ENCODE peak calls at places on chromosome 19, in eight cellular contexts. Q is astrocyte, J is BE2C, Y is fibroblast of lung, X is Panc1, V is GM23338, U is hepatocyte, B is H9. G is an unnamed sample.

GRCh38 chr19:47158879-47159509 is 28.4 kb downstream of the SAE1 start:
- DNase-seq in Q (peak), J (no peak), Y (no peak), X (no peak), V (no peak), U (no peak), B (no peak), G (no peak)

GRCh38 chr19:27962260-27962659 is 1250.7 kb downstream of the UQCRFS1 start:
- DNase-seq in Q (peak), J (no peak), Y (no peak), X (no peak), V (peak), U (no peak), B (no peak), G (no peak)

GRCh38 chr19:51799311-51799997 is 4.5 kb downstream of the FPR3 start:
- DNase-seq in Q (peak), J (peak), Y (peak), X (no peak), V (no peak), U (peak), B (no peak), G (no peak)

GRCh38 chr19:30675086-30675485 is 302.9 kb downstream of the ZNF536 start:
- DNase-seq in Q (no peak), J (no peak), Y (no peak), X (no peak), V (no peak), U (no peak), B (no peak), G (no peak)

GRCh38 chr19:33271246-33272021 is 30.9 kb downstream of the CEBPA start:
- DNase-seq in Q (no peak), J (no peak), Y (no peak), X (no peak), V (no peak), U (no peak), B (no peak), G (no peak)

GRCh38 chr19:11138659-11139526 is 16.7 kb downstream of the SPC24 start:
- DNase-seq in Q (peak), J (peak), Y (peak), X (no peak), V (peak), U (peak), B (peak), G (peak)

GRCh38 chr19:34350161-34350561 is 14.8 kb upstream of the GPI start:
- DNase-seq in Q (no peak), J (no peak), Y (no peak), X (no peak), V (no peak), U (no peak), B (no peak), G (no peak)

GRCh38 chr19:19654441-19654840 is 9.0 kb downstream of the ATP13A1 start:
- DNase-seq in Q (no peak), J (no peak), Y (no peak), X (no peak), V (no peak), U (no peak), B (no peak), G (no peak)

GRCh38 chr19:13243971-13244370 is 93.8 kb downstream of the IER2 start:
- DNase-seq in Q (no peak), J (no peak), Y (no peak), X (no peak), V (no peak), U (no peak), B (no peak), G (peak)

GRCh38 chr19:6772866-6773322 is 386 bp downstream of the VAV1 start:
- DNase-seq in Q (no peak), J (no peak), Y (no peak), X (no peak), V (no peak), U (no peak), B (no peak), G (no peak)

GRCh38 chr19:14542721-14543328 is 13.4 kb downstream of the TECR start:
- DNase-seq in Q (no peak), J (no peak), Y (no peak), X (no peak), V (no peak), U (peak), B (peak), G (no peak)

GRCh38 chr19:14502334-14503092 is 6.6 kb upstream of the GIPC1 start:
- DNase-seq in Q (no peak), J (no peak), Y (no peak), X (no peak), V (no peak), U (no peak), B (no peak), G (no peak)

GRCh38 chr19:19475845-19476828 is 39.2 kb downstream of the TSSK6 start:
- DNase-seq in Q (no peak), J (peak), Y (no peak), X (no peak), V (peak), U (no peak), B (peak), G (no peak)

GRCh38 chr19:5961969-5962945 is 15.7 kb downstream of the RANBP3 start:
- DNase-seq in Q (no peak), J (no peak), Y (peak), X (no peak), V (no peak), U (peak), B (no peak), G (no peak)

GRCh38 chr19:3783660-3784584 is 2.3 kb downstream of the MATK start:
- DNase-seq in Q (no peak), J (peak), Y (no peak), X (no peak), V (peak), U (no peak), B (peak), G (no peak)
- TF ChIP-seq CTCF in Q (no peak), J (peak), Y (peak), X (peak), V (peak), U (peak), B (peak), G (peak)

DNA sequence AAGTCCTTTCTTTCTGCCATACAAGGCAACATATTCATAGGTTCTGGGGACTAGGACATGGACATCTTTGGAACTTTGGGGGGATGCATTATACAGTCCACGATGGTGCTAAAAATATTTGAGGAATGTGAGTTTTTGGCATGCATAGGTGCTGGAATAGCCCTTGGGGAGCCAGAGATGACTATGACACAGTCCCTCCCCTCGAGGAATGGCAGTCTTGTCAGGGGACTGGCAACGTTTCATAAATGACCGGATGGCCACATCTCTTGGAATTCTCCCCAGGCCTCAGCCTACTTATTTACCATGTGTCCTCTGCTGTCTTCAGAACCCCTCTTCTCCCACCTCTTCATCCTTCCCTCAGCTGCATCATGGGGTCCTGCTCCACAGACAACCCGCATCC is 13.6 kb downstream of the MEIOSIN start:
- DNase-seq in Q (no peak), J (no peak), Y (no peak), X (no peak), V (no peak), U (no peak), B (no peak), G (no peak)
- TF ChIP-seq CTCF in Q (no peak), J (no peak), Y (no peak), X (no peak), V (no peak), U (no peak), B (no peak), G (no peak)

DNA sequence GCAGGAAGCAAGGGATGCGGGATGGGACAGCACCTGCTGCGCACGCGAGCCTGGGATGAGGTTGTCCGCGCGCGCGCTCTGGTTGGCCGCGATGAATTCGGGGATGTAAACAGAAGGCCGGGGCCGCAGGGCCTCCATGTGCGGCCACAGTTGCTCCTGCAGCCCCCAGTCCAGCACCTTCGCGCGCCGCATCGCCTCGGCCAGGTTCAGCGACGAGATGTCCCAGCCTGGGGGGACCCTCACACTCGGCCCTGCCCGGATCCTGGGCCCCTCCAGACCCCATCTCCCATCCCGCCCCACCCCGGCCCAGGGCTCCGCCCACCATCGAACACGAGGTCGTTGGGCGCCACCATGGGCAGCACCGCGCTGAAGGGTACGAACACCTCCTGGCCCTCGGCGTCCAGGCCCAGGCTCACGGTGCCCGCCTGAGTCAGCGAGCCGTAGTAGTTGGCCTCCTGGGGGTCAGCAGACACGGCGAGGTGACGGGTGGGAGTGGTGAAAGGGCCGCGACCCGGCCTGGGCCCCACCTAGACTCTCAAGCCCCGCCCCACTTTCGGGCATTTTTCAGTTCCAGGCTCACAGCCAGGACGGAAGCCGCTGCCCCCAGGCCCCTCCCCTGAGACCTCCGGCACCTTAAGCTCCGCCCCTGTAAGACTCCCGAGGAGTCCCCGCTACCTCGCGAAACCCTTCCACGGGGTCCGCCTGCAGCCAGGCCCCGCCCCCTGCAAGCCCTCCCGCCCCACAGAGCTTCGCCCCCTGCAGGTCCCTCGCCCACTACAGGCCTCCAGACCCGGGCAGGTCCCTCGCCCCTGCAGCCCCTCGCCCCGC is 1.1 kb downstream of the ISYNA1 start:
- DNase-seq in Q (peak), J (peak), Y (peak), X (no peak), V (peak), U (peak), B (peak), G (peak)
- TF ChIP-seq CTCF in Q (no peak), J (no peak), Y (peak), X (no peak), V (no peak), U (peak), B (no peak), G (no peak)

GRCh38 chr19:57271280-57271679 is 9.0 kb upstream of the ZNF460 start:
- DNase-seq in Q (no peak), J (no peak), Y (no peak), X (no peak), V (no peak), U (no peak), B (no peak), G (no peak)
- TF ChIP-seq CTCF in Q (no peak), J (no peak), Y (no peak), X (no peak), V (no peak), U (no peak), B (no peak), G (no peak)

GRCh38 chr19:48417436-48417835 is 24.0 kb downstream of the GRIN2D start:
- DNase-seq in Q (no peak), J (no peak), Y (no peak), X (no peak), V (no peak), U (no peak), B (no peak), G (no peak)

GRCh38 chr19:48421548-48421947 is 24.2 kb upstream of the GRWD1 start:
- DNase-seq in Q (no peak), J (no peak), Y (no peak), X (no peak), V (no peak), U (no peak), B (no peak), G (no peak)

GRCh38 chr19:48415869-48416268 is 22.4 kb downstream of the GRIN2D start:
- DNase-seq in Q (no peak), J (no peak), Y (no peak), X (no peak), V (no peak), U (no peak), B (no peak), G (no peak)

GRCh38 chr19:48419158-48419920 is 25.9 kb downstream of the GRIN2D start:
- DNase-seq in Q (no peak), J (peak), Y (peak), X (no peak), V (peak), U (no peak), B (peak), G (peak)

GRCh38 chr19:48418317-48419064 is 25.0 kb downstream of the GRIN2D start:
- DNase-seq in Q (peak), J (no peak), Y (no peak), X (no peak), V (peak), U (no peak), B (peak), G (no peak)
- TF ChIP-seq CTCF in Q (peak), J (no peak), Y (peak), X (no peak), V (peak), U (no peak), B (peak), G (no peak)

GRCh38 chr19:49528211-49528771 is 488 bp downstream of the RCN3 start:
- DNase-seq in Q (peak), J (no peak), Y (no peak), X (no peak), V (peak), U (no peak), B (no peak), G (no peak)
- TF ChIP-seq CTCF in Q (no peak), J (no peak), Y (no peak), X (no peak), V (no peak), U (no peak), B (no peak), G (no peak)

DNA sequence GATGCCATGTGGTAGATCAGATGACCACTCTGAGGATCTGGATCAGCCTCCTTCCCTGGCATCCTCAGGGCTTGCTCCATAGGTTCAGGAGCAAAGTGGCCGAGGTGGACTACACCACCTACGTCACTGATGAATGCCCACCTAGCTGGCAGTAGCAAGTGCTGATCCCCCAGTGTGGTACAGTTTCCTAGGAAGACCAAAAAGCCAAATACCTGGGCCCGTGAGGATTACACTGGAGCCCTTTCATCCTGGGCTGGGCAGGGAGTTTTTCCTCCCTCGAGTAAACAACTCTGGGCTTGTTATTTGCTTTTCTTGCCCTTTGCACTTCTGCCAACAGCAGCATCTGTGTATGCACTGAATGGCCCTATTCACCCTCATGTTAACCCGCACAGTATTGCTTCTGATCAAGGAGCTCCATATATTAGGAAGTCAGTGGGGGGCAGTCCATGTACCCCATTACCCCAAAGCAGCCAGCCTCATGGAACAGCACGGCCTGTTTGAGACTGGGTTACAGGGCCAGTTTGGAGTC is 3.3 kb upstream of the MYADM start:
- DNase-seq in Q (no peak), J (no peak), Y (no peak), X (no peak), V (no peak), U (peak), B (no peak), G (no peak)
- TF ChIP-seq CTCF in Q (no peak), J (no peak), Y (no peak), X (no peak), V (no peak), U (no peak), B (no peak), G (no peak)

GRCh38 chr19:16141043-16141442 is 2.4 kb upstream of the HSH2D start:
- DNase-seq in Q (no peak), J (no peak), Y (no peak), X (no peak), V (no peak), U (no peak), B (no peak), G (no peak)
- TF ChIP-seq CTCF in Q (no peak), J (no peak), Y (no peak), X (no peak), V (no peak), U (no peak), B (no peak), G (no peak)

GRCh38 chr19:2110822-2111221 is 14.1 kb downstream of the IZUMO4 start:
- DNase-seq in Q (no peak), J (no peak), Y (no peak), X (no peak), V (peak), U (no peak), B (no peak), G (no peak)
- TF ChIP-seq CTCF in Q (no peak), J (peak), Y (no peak), X (no peak), V (peak), U (no peak), B (peak), G (no peak)

DNA sequence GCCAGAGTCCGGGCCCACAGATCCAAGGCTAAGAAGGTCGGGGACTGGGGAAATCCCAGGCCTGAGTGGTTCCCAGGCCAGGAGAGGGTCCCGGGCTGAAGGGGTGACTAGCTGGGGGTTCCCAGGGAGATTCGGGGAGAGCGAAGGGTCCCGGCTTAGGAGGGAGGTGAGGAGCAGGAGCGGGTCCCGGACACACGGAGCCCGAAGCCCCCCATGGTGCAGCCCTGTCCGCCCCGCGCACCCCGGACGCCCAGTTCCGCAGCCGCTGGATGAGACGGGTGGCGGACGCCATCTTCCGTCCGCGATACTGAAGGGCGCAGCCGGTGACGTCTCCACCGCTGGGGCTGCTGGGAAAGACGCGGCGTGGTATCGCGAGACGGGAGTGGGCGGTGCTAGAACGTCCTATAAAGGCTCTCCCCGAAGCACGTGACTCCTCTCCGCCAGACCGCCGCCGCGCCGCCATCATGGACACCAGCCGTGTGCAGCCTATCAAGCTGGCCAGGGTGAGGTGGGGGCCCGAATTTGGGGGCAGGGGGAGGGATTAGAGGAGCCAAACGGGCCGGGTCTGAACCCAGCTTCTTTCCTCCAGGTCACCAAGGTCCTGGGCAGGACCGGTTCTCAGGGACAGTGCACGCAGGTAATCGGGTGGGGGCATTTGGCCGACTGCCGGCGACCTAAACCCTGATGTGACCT is at the start of the genes NDUFA7 and RPS28:
- DNase-seq in Q (peak), J (peak), Y (peak), X (peak), V (peak), U (peak), B (peak), G (peak)
- TF ChIP-seq CTCF in Q (no peak), J (peak), Y (peak), X (no peak), V (peak), U (peak), B (no peak), G (no peak)

G was measured in nephron progenitor cell.